ENCODE peak calls at places on chromosome 19, in four cellular contexts. Z is A549, S is K562, O is H1. V is an unnamed sample.
A peak's percentile ranks its signal among the peaks of the same experiment; 100 is the strongest.

GRCh38 chr19:17289489-17289888 is 7.8 kb downstream of the ANKLE1 start:
- DNase-seq in O (no peak), S (peak; percentile 96), Z (peak; percentile 91), V (peak; percentile 74)

GRCh38 chr19:35846038-35846668 is 6.2 kb downstream of the NPHS1 start:
- DNase-seq in Z (peak; percentile 58), O (no peak), S (no peak), V (no peak)

GRCh38 chr19:7067716-7068115 is 1.8 kb upstream of the ZNF557 start:
- DNase-seq in O (no peak), S (no peak), Z (no peak), V (no peak)

GRCh38 chr19:3108775-3109174 is 14.6 kb downstream of the GNA11 start:
- DNase-seq in S (peak; percentile 70), Z (peak; percentile 55), O (peak; percentile 61), V (peak; percentile 62)

GRCh38 chr19:1098177-1099051 is 3.2 kb upstream of the POLR2E start:
- DNase-seq in S (no peak), O (no peak), Z (peak; percentile 82), V (no peak)

GRCh38 chr19:58001895-58002369 is 688 bp downstream of the ZNF606 start:
- DNase-seq in O (no peak), S (no peak), Z (no peak), V (no peak)

GRCh38 chr19:3765121-3765520 is 2.6 kb downstream of the MRPL54 start:
- DNase-seq in S (no peak), Z (no peak), O (no peak), V (peak; percentile 13)

GRCh38 chr19:4130635-4131438 is 6.9 kb upstream of the MAP2K2 start:
- DNase-seq in Z (peak; percentile 83), S (peak; percentile 63), O (no peak), V (no peak)

GRCh38 chr19:17727843-17728242 is 8.6 kb downstream of the MAP1S start:
- DNase-seq in O (no peak), S (no peak), Z (no peak), V (no peak)

GRCh38 chr19:18379803-18380747 is 5.9 kb upstream of the GDF15 start:
- DNase-seq in Z (peak; percentile 99), O (no peak), S (peak; percentile 45), V (no peak)

GRCh38 chr19:4638330-4638729 is 986 bp upstream of the TNFAIP8L1 start:
- DNase-seq in S (no peak), Z (no peak), O (no peak), V (peak; percentile 65)

GRCh38 chr19:7657047-7657779 is 11.6 kb upstream of the RETN start:
- DNase-seq in S (no peak), O (no peak), Z (no peak), V (no peak)

GRCh38 chr19:2847507-2847906 is 6.2 kb downstream of the ZNF555 start:
- DNase-seq in Z (no peak), O (no peak), S (no peak), V (no peak)

GRCh38 chr19:17405250-17406038 is at the start of gene BST2:
- DNase-seq in O (no peak), Z (no peak), S (peak; percentile 77), V (peak; percentile 84)

GRCh38 chr19:49567722-49568454 is 12.5 kb downstream of the NOSIP start:
- DNase-seq in O (no peak), Z (no peak), S (peak; percentile 36), V (no peak)

GRCh38 chr19:48308695-48309586 is 16.4 kb upstream of the EMP3 start:
- DNase-seq in S (no peak), Z (peak; percentile 56), O (no peak), V (peak; percentile 25)

GRCh38 chr19:13210941-13211340 is 60.7 kb downstream of the IER2 start:
- DNase-seq in S (no peak), O (no peak), Z (no peak), V (no peak)

GRCh38 chr19:41700381-41701195 is 7.8 kb upstream of the CEACAM5 start:
- DNase-seq in O (no peak), Z (no peak), S (no peak), V (no peak)

GRCh38 chr19:5137571-5138124 is 168.7 kb downstream of the KDM4B start:
- DNase-seq in Z (no peak), S (no peak), O (peak; percentile 66), V (no peak)

GRCh38 chr19:17333611-17334413 is 843 bp downstream of the ANO8 start:
- DNase-seq in S (peak; percentile 72), Z (peak; percentile 67), O (no peak), V (no peak)

GRCh38 chr19:46845959-46846459 is 4.6 kb downstream of the AP2S1 start:
- DNase-seq in S (peak; percentile 43), Z (no peak), O (no peak), V (no peak)

GRCh38 chr19:50322234-50322633 is 6.9 kb downstream of the KCNC3 start:
- DNase-seq in O (no peak), S (no peak), Z (no peak), V (no peak)

GRCh38 chr19:17757125-17757524 is 5.8 kb downstream of the FCHO1 start:
- DNase-seq in Z (peak; percentile 52), S (no peak), O (no peak), V (peak; percentile 68)

GRCh38 chr19:50516859-50517703 is 3.4 kb upstream of the ASPDH start:
- DNase-seq in Z (no peak), O (no peak), S (no peak), V (no peak)

GRCh38 chr19:19758164-19758563 is 25.3 kb upstream of the ZNF14 start:
- DNase-seq in Z (no peak), O (no peak), S (no peak), V (no peak)

GRCh38 chr19:30719991-30720329 is 347.8 kb downstream of the ZNF536 start:
- DNase-seq in S (no peak), O (no peak), Z (no peak), V (no peak)

GRCh38 chr19:17948967-17949930 is 16.4 kb downstream of the CCDC124 start:
- DNase-seq in Z (no peak), O (no peak), S (no peak), V (no peak)

GRCh38 chr19:3403489-3404323 is 37.3 kb downstream of the NFIC start:
- DNase-seq in O (no peak), Z (no peak), S (no peak), V (peak; percentile 87)

GRCh38 chr19:17348700-17349099 is 11.3 kb downstream of the GTPBP3 start:
- DNase-seq in O (peak; percentile 75), Z (peak; percentile 62), S (peak; percentile 16), V (peak; percentile 92)

GRCh38 chr19:8194528-8195275 is 14.5 kb upstream of the CERS4 start:
- DNase-seq in Z (no peak), S (peak; percentile 6), O (no peak), V (no peak)

GRCh38 chr19:41706741-41707501 is 1.5 kb upstream of the CEACAM5 start:
- DNase-seq in Z (peak; percentile 91), O (peak; percentile 65), S (peak; percentile 93), V (peak; percentile 49)

GRCh38 chr19:31415322-31415721 is 66.1 kb upstream of the TSHZ3 start:
- DNase-seq in Z (no peak), O (no peak), S (no peak), V (no peak)

GRCh38 chr19:11435833-11436313 is 438 bp downstream of the PRKCSH start:
- DNase-seq in Z (no peak), S (peak; percentile 69), O (no peak), V (no peak)

GRCh38 chr19:38385804-38386257 is 2.0 kb downstream of the GGN start:
- DNase-seq in S (peak; percentile 33), O (no peak), Z (no peak), V (no peak)

GRCh38 chr19:16073988-16074387 is 2.3 kb upstream of the TPM4 start:
- DNase-seq in S (no peak), O (no peak), Z (no peak), V (peak; percentile 49)

GRCh38 chr19:16074488-16075365 is 1.6 kb upstream of the TPM4 start:
- DNase-seq in O (no peak), Z (no peak), S (no peak), V (no peak)

GRCh38 chr19:16076154-16076957 is at the start of gene TPM4:
- DNase-seq in S (peak; percentile 84), Z (peak; percentile 93), O (peak; percentile 85), V (peak; percentile 90)

GRCh38 chr19:16076958-16077611 is 790 bp downstream of the TPM4 start:
- DNase-seq in S (peak; percentile 43), Z (no peak), O (no peak), V (peak; percentile 35)

GRCh38 chr19:16075430-16076153 is 703 bp upstream of the TPM4 start:
- DNase-seq in S (no peak), Z (no peak), O (no peak), V (no peak)
- TF ChIP-seq MAX in S (no peak), Z (no peak), O (no peak), V (no peak)

DNA sequence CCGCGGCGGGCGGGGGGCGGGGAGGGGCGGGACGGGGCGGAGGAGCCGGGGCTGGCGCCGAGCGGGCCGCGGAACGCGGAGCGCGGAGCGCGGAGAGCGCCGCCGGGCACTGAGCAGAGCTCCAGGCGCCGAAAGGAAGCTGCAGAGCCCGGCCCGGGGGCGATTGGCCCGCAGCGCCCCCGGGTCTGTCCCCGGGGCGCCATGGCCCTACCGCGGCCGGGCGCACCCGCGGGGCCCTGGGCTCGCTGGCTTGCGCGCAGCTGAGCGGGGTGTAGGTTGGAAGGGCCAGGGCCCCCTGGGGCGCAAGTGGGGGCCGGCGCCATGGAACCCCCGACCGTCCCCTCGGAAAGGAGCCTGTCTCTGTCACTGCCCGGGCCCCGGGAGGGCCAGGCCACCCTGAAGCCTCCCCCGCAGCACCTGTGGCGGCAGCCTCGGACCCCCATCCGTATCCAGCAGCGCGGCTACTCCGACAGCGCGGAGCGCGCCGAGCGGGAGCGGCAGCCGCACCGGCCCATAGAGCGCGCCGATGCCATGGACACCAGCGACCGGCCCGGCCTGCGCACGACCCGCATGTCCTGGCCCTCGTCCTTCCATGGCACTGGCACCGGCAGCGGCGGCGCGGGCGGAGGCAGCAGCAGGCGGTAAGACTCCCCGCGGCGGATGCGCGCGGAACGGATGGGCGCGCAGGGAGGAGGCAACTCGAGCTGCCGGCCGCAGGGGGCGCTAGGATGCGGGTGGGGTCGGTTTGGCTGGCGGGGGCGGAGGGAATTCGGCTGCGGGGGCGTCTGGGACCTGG is at the start of gene PDE4A:
- DNase-seq in Z (peak; percentile 68), S (peak; percentile 68), O (no peak), V (no peak)
- TF ChIP-seq MAX in Z (peak; percentile 39), S (peak; percentile 78), O (peak; percentile 38), V (no peak)

GRCh38 chr19:51807111-51807701 is 12.2 kb downstream of the FPR3 start:
- DNase-seq in S (peak; percentile 48), O (peak; percentile 46), Z (no peak), V (no peak)
- TF ChIP-seq MAX in S (no peak), O (no peak), Z (no peak), V (no peak)

DNA sequence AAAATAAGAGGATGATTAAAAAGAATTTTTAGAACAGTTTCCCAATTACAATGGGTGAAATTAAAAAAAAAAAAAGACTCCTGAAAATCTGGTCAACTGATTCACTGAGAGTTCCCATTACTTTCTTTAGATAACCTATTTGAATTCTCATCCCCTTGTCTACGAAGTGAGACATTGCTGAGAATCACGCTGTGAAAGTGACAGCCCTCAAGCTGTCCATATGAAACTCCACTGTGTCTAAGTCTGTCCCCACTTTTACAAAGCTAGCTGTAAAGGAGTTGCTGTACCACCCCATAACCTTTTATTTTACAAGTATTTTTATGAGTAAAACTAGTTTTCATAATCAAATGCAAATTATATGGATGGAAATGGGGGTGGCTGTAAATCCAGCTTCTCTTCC is 1219.3 kb downstream of the UQCRFS1 start:
- DNase-seq in Z (no peak), O (no peak), S (no peak), V (no peak)
- TF ChIP-seq MAX in Z (no peak), O (no peak), S (no peak), V (no peak)

V was measured in endothelial cell of umbilical vein.